ENCODE peak calls at places on chromosomes 5 and 9, in six cellular contexts. One of them, this sample, is unnamed. For H3K27me3, the result is how much of the 10 kb centered on the place peaks cover.

GRCh38 chr5:123755587-123756324 is 243.8 kb downstream of the CSNK1G3 start:
- DNase-seq in PC-3: peak
- DNase-seq in tibial artery: no peak
- DNase-seq in adipocyte: peak
- DNase-seq in Peyer's patch: no peak
- DNase-seq in PC-9: no peak
- DNase-seq in this sample: no peak

GRCh38 chr5:147479949-147480348 is 29.9 kb downstream of the DPYSL3 start:
- DNase-seq in PC-9: no peak
- DNase-seq in PC-3: peak
- DNase-seq in tibial artery: no peak
- DNase-seq in adipocyte: peak
- DNase-seq in Peyer's patch: no peak
- DNase-seq in this sample: no peak

GRCh38 chr9:68728731-68729130 is 23.7 kb downstream of the PIP5K1B start:
- DNase-seq in Peyer's patch: no peak
- DNase-seq in adipocyte: no peak
- DNase-seq in PC-3: no peak
- DNase-seq in PC-9: no peak
- DNase-seq in tibial artery: no peak
- DNase-seq in this sample: no peak

GRCh38 chr5:9714187-9714586 is 84.0 kb upstream of the TAS2R1 start:
- DNase-seq in Peyer's patch: no peak
- DNase-seq in adipocyte: no peak
- DNase-seq in PC-3: no peak
- DNase-seq in PC-9: no peak
- DNase-seq in tibial artery: no peak
- DNase-seq in this sample: no peak

GRCh38 chr5:44387911-44388310 is 1.3 kb downstream of the FGF10 start:
- DNase-seq in adipocyte: no peak
- DNase-seq in Peyer's patch: no peak
- DNase-seq in PC-9: no peak
- DNase-seq in PC-3: no peak
- DNase-seq in tibial artery: no peak
- DNase-seq in this sample: no peak

GRCh38 chr5:95815143-95815729 is 7.3 kb downstream of the GLRX start:
- DNase-seq in PC-9: no peak
- DNase-seq in Peyer's patch: no peak
- DNase-seq in PC-3: no peak
- DNase-seq in tibial artery: no peak
- DNase-seq in adipocyte: no peak
- DNase-seq in this sample: no peak

GRCh38 chr9:13993482-13994267 is 320.3 kb downstream of the NFIB start:
- DNase-seq in tibial artery: no peak
- DNase-seq in PC-9: no peak
- DNase-seq in PC-3: no peak
- DNase-seq in Peyer's patch: no peak
- DNase-seq in adipocyte: no peak
- DNase-seq in this sample: no peak

GRCh38 chr5:11411621-11412020 is 492.6 kb downstream of the CTNND2 start:
- DNase-seq in Peyer's patch: no peak
- DNase-seq in PC-9: no peak
- DNase-seq in tibial artery: no peak
- DNase-seq in adipocyte: no peak
- DNase-seq in PC-3: no peak
- DNase-seq in this sample: no peak

GRCh38 chr5:2755811-2756210 is 4.3 kb upstream of the IRX2 start:
- DNase-seq in tibial artery: peak
- DNase-seq in adipocyte: no peak
- DNase-seq in PC-9: no peak
- DNase-seq in Peyer's patch: no peak
- DNase-seq in PC-3: no peak
- DNase-seq in this sample: no peak

GRCh38 chr5:81829242-81829641 is 78.3 kb upstream of the SSBP2 start:
- DNase-seq in adipocyte: no peak
- DNase-seq in PC-3: no peak
- DNase-seq in tibial artery: no peak
- DNase-seq in Peyer's patch: peak
- DNase-seq in PC-9: no peak
- DNase-seq in this sample: no peak

GRCh38 chr5:77995793-77996409 is 219.8 kb upstream of the TBCA start:
- DNase-seq in PC-9: no peak
- DNase-seq in adipocyte: no peak
- DNase-seq in Peyer's patch: no peak
- DNase-seq in tibial artery: no peak
- DNase-seq in PC-3: no peak
- DNase-seq in this sample: no peak

GRCh38 chr5:95029569-95030366 is 255.1 kb downstream of the MCTP1 start:
- DNase-seq in PC-3: no peak
- DNase-seq in Peyer's patch: no peak
- DNase-seq in tibial artery: no peak
- DNase-seq in PC-9: no peak
- DNase-seq in adipocyte: no peak
- DNase-seq in this sample: no peak

GRCh38 chr9:20044686-20045085 is 255.8 kb upstream of the SLC24A2 start:
- DNase-seq in adipocyte: no peak
- DNase-seq in Peyer's patch: no peak
- DNase-seq in PC-3: peak
- DNase-seq in PC-9: no peak
- DNase-seq in tibial artery: no peak
- DNase-seq in this sample: no peak

GRCh38 chr5:143471666-143472411 is 68.4 kb upstream of the NR3C1 start:
- DNase-seq in PC-9: no peak
- DNase-seq in Peyer's patch: no peak
- DNase-seq in tibial artery: no peak
- DNase-seq in adipocyte: no peak
- DNase-seq in PC-3: no peak
- DNase-seq in this sample: no peak

GRCh38 chr5:101390317-101390908 is 487.3 kb upstream of the ST8SIA4 start:
- DNase-seq in PC-9: peak
- DNase-seq in tibial artery: no peak
- DNase-seq in adipocyte: peak
- DNase-seq in Peyer's patch: no peak
- DNase-seq in PC-3: peak
- DNase-seq in this sample: peak

GRCh38 chr5:6791031-6791577 is 77.9 kb downstream of the TENT4A start:
- DNase-seq in PC-9: no peak
- DNase-seq in tibial artery: no peak
- DNase-seq in adipocyte: no peak
- DNase-seq in PC-3: no peak
- DNase-seq in Peyer's patch: no peak
- DNase-seq in this sample: no peak

GRCh38 chr5:35185518-35185917 is 44.8 kb downstream of the PRLR start:
- DNase-seq in Peyer's patch: no peak
- DNase-seq in PC-9: no peak
- DNase-seq in PC-3: no peak
- DNase-seq in tibial artery: no peak
- DNase-seq in adipocyte: no peak
- DNase-seq in this sample: no peak

GRCh38 chr5:72040513-72040912 is 66.8 kb upstream of the MAP1B start:
- DNase-seq in PC-9: no peak
- DNase-seq in tibial artery: no peak
- DNase-seq in Peyer's patch: no peak
- DNase-seq in PC-3: no peak
- DNase-seq in adipocyte: no peak
- DNase-seq in this sample: no peak
- H3K27me3 ChIP-seq in PC-9: under half
- H3K27me3 ChIP-seq in tibial artery: under half
- H3K27me3 ChIP-seq in Peyer's patch: under half
- H3K27me3 ChIP-seq in PC-3: under half
- H3K27me3 ChIP-seq in adipocyte: under half
- H3K27me3 ChIP-seq in this sample: under half

GRCh38 chr9:79149585-79149984 is 422.2 kb upstream of the TLE4 start:
- DNase-seq in PC-9: no peak
- DNase-seq in tibial artery: no peak
- DNase-seq in Peyer's patch: no peak
- DNase-seq in adipocyte: no peak
- DNase-seq in PC-3: no peak
- DNase-seq in this sample: no peak

GRCh38 chr9:79152306-79152705 is 419.5 kb upstream of the TLE4 start:
- DNase-seq in tibial artery: no peak
- DNase-seq in PC-3: no peak
- DNase-seq in adipocyte: no peak
- DNase-seq in PC-9: no peak
- DNase-seq in Peyer's patch: no peak
- DNase-seq in this sample: no peak

GRCh38 chr9:79154806-79155205 is 417.0 kb upstream of the TLE4 start:
- DNase-seq in adipocyte: peak
- DNase-seq in Peyer's patch: no peak
- DNase-seq in PC-9: no peak
- DNase-seq in tibial artery: no peak
- DNase-seq in PC-3: no peak
- DNase-seq in this sample: no peak

DNA sequence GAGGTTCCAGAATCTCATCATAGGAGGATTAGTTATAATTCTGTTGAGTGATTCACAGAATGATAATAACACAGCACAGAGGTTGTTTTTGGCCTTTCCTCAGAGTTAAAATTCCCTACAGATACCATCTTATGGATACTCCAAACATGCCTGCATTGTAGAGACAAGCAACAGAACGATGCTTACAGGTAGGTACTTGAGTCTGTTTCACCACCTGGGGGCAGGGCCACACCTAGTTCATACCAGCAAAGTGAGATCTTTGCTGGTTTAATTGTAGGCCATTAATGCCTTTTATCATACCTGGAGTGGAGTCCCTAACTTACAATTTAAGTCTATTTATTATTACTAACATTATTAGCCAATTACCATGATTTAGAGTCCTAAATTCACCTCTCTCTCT is 416.5 kb upstream of the TLE4 start:
- DNase-seq in tibial artery: no peak
- DNase-seq in Peyer's patch: no peak
- DNase-seq in adipocyte: no peak
- DNase-seq in PC-3: no peak
- DNase-seq in PC-9: no peak
- DNase-seq in this sample: no peak
- H3K27me3 ChIP-seq in tibial artery: under half
- H3K27me3 ChIP-seq in Peyer's patch: under half
- H3K27me3 ChIP-seq in adipocyte: under half
- H3K27me3 ChIP-seq in PC-3: under half
- H3K27me3 ChIP-seq in PC-9: under half
- H3K27me3 ChIP-seq in this sample: under half

GRCh38 chr9:109704546-109704945 is 75.5 kb upstream of the PALM2AKAP2 start:
- DNase-seq in PC-3: no peak
- DNase-seq in PC-9: no peak
- DNase-seq in tibial artery: no peak
- DNase-seq in adipocyte: no peak
- DNase-seq in Peyer's patch: no peak
- DNase-seq in this sample: no peak

GRCh38 chr9:109707355-109707754 is 72.6 kb upstream of the PALM2AKAP2 start:
- DNase-seq in PC-3: peak
- DNase-seq in PC-9: no peak
- DNase-seq in tibial artery: no peak
- DNase-seq in adipocyte: no peak
- DNase-seq in Peyer's patch: no peak
- DNase-seq in this sample: no peak

GRCh38 chr9:109705515-109705914 is 74.5 kb upstream of the PALM2AKAP2 start:
- DNase-seq in adipocyte: peak
- DNase-seq in tibial artery: no peak
- DNase-seq in PC-3: peak
- DNase-seq in PC-9: no peak
- DNase-seq in Peyer's patch: no peak
- DNase-seq in this sample: no peak

GRCh38 chr9:109709881-109710280 is 70.1 kb upstream of the PALM2AKAP2 start:
- DNase-seq in PC-9: no peak
- DNase-seq in adipocyte: no peak
- DNase-seq in Peyer's patch: no peak
- DNase-seq in PC-3: no peak
- DNase-seq in tibial artery: no peak
- DNase-seq in this sample: no peak

DNA sequence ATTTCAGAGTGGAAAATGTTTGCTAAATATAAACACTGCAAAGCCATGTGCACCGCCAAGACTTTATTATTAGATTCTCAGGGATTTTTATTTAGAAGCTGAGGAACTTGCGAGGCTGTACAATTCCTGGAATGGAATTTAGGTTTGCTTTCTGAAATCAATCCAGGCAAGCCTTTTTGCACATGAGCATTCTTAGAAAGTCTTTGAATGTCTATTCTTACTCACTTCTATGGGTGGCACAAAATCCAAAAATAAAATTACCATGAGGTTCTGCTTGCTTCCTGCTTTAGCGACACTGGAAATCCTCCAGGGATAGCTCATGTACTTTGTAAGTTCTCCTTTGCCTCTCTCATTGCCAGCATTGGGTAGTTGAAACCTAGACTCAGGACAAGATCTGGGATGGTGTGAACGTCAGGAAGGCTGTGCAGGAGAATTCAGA is 71.5 kb upstream of the PALM2AKAP2 start:
- DNase-seq in tibial artery: no peak
- DNase-seq in adipocyte: peak
- DNase-seq in PC-3: no peak
- DNase-seq in Peyer's patch: no peak
- DNase-seq in PC-9: no peak
- DNase-seq in this sample: no peak
- H3K27me3 ChIP-seq in tibial artery: under half
- H3K27me3 ChIP-seq in adipocyte: under half
- H3K27me3 ChIP-seq in PC-3: under half
- H3K27me3 ChIP-seq in Peyer's patch: under half
- H3K27me3 ChIP-seq in PC-9: under half
- H3K27me3 ChIP-seq in this sample: under half

GRCh38 chr5:140037012-140037411 is 6.1 kb downstream of the NRG2 start:
- DNase-seq in tibial artery: no peak
- DNase-seq in Peyer's patch: no peak
- DNase-seq in PC-3: no peak
- DNase-seq in adipocyte: no peak
- DNase-seq in PC-9: no peak
- DNase-seq in this sample: no peak
- H3K27me3 ChIP-seq in tibial artery: under half
- H3K27me3 ChIP-seq in Peyer's patch: under half
- H3K27me3 ChIP-seq in PC-3: under half
- H3K27me3 ChIP-seq in adipocyte: under half
- H3K27me3 ChIP-seq in PC-9: under half
- H3K27me3 ChIP-seq in this sample: under half

GRCh38 chr5:55173696-55174101 is 722 bp upstream of the CDC20B start:
- DNase-seq in PC-3: no peak
- DNase-seq in PC-9: no peak
- DNase-seq in adipocyte: no peak
- DNase-seq in tibial artery: no peak
- DNase-seq in Peyer's patch: no peak
- DNase-seq in this sample: no peak
- H3K27me3 ChIP-seq in PC-3: under half
- H3K27me3 ChIP-seq in PC-9: under half
- H3K27me3 ChIP-seq in adipocyte: under half
- H3K27me3 ChIP-seq in tibial artery: under half
- H3K27me3 ChIP-seq in Peyer's patch: under half
- H3K27me3 ChIP-seq in this sample: half or more

GRCh38 chr5:68055686-68056085 is 159.9 kb upstream of the PIK3R1 start:
- DNase-seq in PC-9: no peak
- DNase-seq in Peyer's patch: no peak
- DNase-seq in tibial artery: no peak
- DNase-seq in adipocyte: no peak
- DNase-seq in PC-3: no peak
- DNase-seq in this sample: no peak
- H3K27me3 ChIP-seq in PC-9: under half
- H3K27me3 ChIP-seq in Peyer's patch: under half
- H3K27me3 ChIP-seq in tibial artery: under half
- H3K27me3 ChIP-seq in adipocyte: under half
- H3K27me3 ChIP-seq in PC-3: under half
- H3K27me3 ChIP-seq in this sample: under half

This sample was measured in CD8-positive, alpha-beta memory T cell.